ENCODE peak calls at places on chromosomes 16 and 17, in ten cellular contexts. One of them, this sample, is unnamed.

GRCh38 chr17:83191388-83192160 is 112.2 kb downstream of the METRNL start:
- DNase-seq in heart left ventricle: no peak
- DNase-seq in lower lobe of right lung: peak
- DNase-seq in CD4-positive, alpha-beta T cell: no peak
- DNase-seq in neural progenitor cell: no peak
- DNase-seq in GM20000: no peak
- DNase-seq in brain microvascular endothelial cell: no peak
- DNase-seq in pancreas: no peak
- DNase-seq in cardiac fibroblast: no peak
- DNase-seq in foreskin fibroblast: no peak
- DNase-seq in this sample: no peak

GRCh38 chr16:89564476-89565255 is 4.2 kb downstream of the RPL13 start:
- DNase-seq in heart left ventricle: no peak
- DNase-seq in lower lobe of right lung: no peak
- DNase-seq in CD4-positive, alpha-beta T cell: no peak
- DNase-seq in neural progenitor cell: peak
- DNase-seq in GM20000: no peak
- DNase-seq in brain microvascular endothelial cell: no peak
- DNase-seq in pancreas: no peak
- DNase-seq in cardiac fibroblast: no peak
- DNase-seq in foreskin fibroblast: peak
- DNase-seq in this sample: peak

GRCh38 chr17:72778161-72779151 is 314.0 kb downstream of the SLC39A11 start:
- DNase-seq in heart left ventricle: no peak
- DNase-seq in lower lobe of right lung: no peak
- DNase-seq in CD4-positive, alpha-beta T cell: no peak
- DNase-seq in neural progenitor cell: no peak
- DNase-seq in GM20000: no peak
- DNase-seq in brain microvascular endothelial cell: no peak
- DNase-seq in pancreas: no peak
- DNase-seq in cardiac fibroblast: no peak
- DNase-seq in foreskin fibroblast: no peak
- DNase-seq in this sample: no peak

GRCh38 chr17:57810740-57811632 is 38.9 kb downstream of the MRPS23 start:
- DNase-seq in heart left ventricle: peak
- DNase-seq in lower lobe of right lung: no peak
- DNase-seq in CD4-positive, alpha-beta T cell: no peak
- DNase-seq in neural progenitor cell: no peak
- DNase-seq in GM20000: no peak
- DNase-seq in brain microvascular endothelial cell: peak
- DNase-seq in pancreas: peak
- DNase-seq in cardiac fibroblast: peak
- DNase-seq in foreskin fibroblast: peak
- DNase-seq in this sample: peak

GRCh38 chr17:36935681-36936454 is 1.4 kb upstream of the LHX1 start:
- DNase-seq in heart left ventricle: no peak
- DNase-seq in lower lobe of right lung: no peak
- DNase-seq in CD4-positive, alpha-beta T cell: no peak
- DNase-seq in neural progenitor cell: peak
- DNase-seq in GM20000: peak
- DNase-seq in brain microvascular endothelial cell: no peak
- DNase-seq in pancreas: no peak
- DNase-seq in cardiac fibroblast: no peak
- DNase-seq in foreskin fibroblast: no peak
- DNase-seq in this sample: no peak

GRCh38 chr17:55398689-55399088 is 22.9 kb downstream of the MMD start:
- DNase-seq in heart left ventricle: no peak
- DNase-seq in lower lobe of right lung: no peak
- DNase-seq in CD4-positive, alpha-beta T cell: no peak
- DNase-seq in neural progenitor cell: no peak
- DNase-seq in GM20000: no peak
- DNase-seq in brain microvascular endothelial cell: no peak
- DNase-seq in pancreas: no peak
- DNase-seq in cardiac fibroblast: peak
- DNase-seq in foreskin fibroblast: no peak
- DNase-seq in this sample: no peak

GRCh38 chr17:50053654-50053960 is 2.3 kb upstream of the ITGA3 start:
- DNase-seq in heart left ventricle: no peak
- DNase-seq in lower lobe of right lung: no peak
- DNase-seq in CD4-positive, alpha-beta T cell: no peak
- DNase-seq in neural progenitor cell: no peak
- DNase-seq in GM20000: no peak
- DNase-seq in brain microvascular endothelial cell: no peak
- DNase-seq in pancreas: no peak
- DNase-seq in cardiac fibroblast: no peak
- DNase-seq in foreskin fibroblast: no peak
- DNase-seq in this sample: no peak

GRCh38 chr17:80959330-80960036 is 32.2 kb upstream of the CHMP6 start:
- DNase-seq in heart left ventricle: peak
- DNase-seq in lower lobe of right lung: peak
- DNase-seq in CD4-positive, alpha-beta T cell: no peak
- DNase-seq in neural progenitor cell: no peak
- DNase-seq in GM20000: no peak
- DNase-seq in brain microvascular endothelial cell: no peak
- DNase-seq in pancreas: no peak
- DNase-seq in cardiac fibroblast: peak
- DNase-seq in foreskin fibroblast: peak
- DNase-seq in this sample: no peak

DNA sequence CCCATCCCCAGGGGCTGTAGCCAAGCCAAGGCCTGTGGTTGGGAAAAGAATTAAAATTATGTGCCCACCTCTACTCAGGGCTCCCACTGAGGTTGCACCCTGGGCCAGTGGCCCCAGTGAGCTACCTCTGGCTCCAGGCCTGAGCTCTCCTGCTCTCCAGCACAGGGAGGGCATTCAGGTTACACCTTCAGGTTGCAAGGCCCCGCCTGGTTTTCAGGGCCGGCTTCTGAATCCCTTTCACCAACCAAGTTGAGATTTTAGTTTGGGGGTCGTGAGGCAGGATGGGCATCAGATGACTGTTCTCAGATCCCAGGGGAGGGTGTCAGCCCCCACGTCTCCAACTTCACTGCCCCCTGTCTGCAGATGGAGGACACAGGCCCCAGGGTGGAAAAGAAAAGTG is 8.0 kb upstream of the KATNB1 start:
- DNase-seq in heart left ventricle: no peak
- DNase-seq in lower lobe of right lung: no peak
- DNase-seq in CD4-positive, alpha-beta T cell: no peak
- DNase-seq in neural progenitor cell: no peak
- DNase-seq in GM20000: no peak
- DNase-seq in brain microvascular endothelial cell: no peak
- DNase-seq in pancreas: no peak
- DNase-seq in cardiac fibroblast: no peak
- DNase-seq in foreskin fibroblast: no peak
- DNase-seq in this sample: no peak
- TF ChIP-seq CTCF in heart left ventricle: no peak
- TF ChIP-seq CTCF in lower lobe of right lung: no peak
- TF ChIP-seq CTCF in CD4-positive, alpha-beta T cell: no peak
- TF ChIP-seq CTCF in neural progenitor cell: peak
- TF ChIP-seq CTCF in GM20000: no peak
- TF ChIP-seq CTCF in brain microvascular endothelial cell: peak
- TF ChIP-seq CTCF in pancreas: no peak
- TF ChIP-seq CTCF in cardiac fibroblast: peak
- TF ChIP-seq CTCF in foreskin fibroblast: no peak
- TF ChIP-seq CTCF in this sample: no peak

GRCh38 chr16:86509759-86510464 is 415 bp upstream of the FOXF1 start:
- DNase-seq in heart left ventricle: peak
- DNase-seq in lower lobe of right lung: peak
- DNase-seq in CD4-positive, alpha-beta T cell: no peak
- DNase-seq in neural progenitor cell: peak
- DNase-seq in GM20000: no peak
- DNase-seq in brain microvascular endothelial cell: no peak
- DNase-seq in pancreas: no peak
- DNase-seq in cardiac fibroblast: peak
- DNase-seq in foreskin fibroblast: peak
- DNase-seq in this sample: no peak

GRCh38 chr16:86507173-86508027 is 2.9 kb upstream of the FOXF1 start:
- DNase-seq in heart left ventricle: peak
- DNase-seq in lower lobe of right lung: no peak
- DNase-seq in CD4-positive, alpha-beta T cell: no peak
- DNase-seq in neural progenitor cell: no peak
- DNase-seq in GM20000: no peak
- DNase-seq in brain microvascular endothelial cell: no peak
- DNase-seq in pancreas: no peak
- DNase-seq in cardiac fibroblast: no peak
- DNase-seq in foreskin fibroblast: no peak
- DNase-seq in this sample: no peak

GRCh38 chr16:86508028-86508946 is 2.0 kb upstream of the FOXF1 start:
- DNase-seq in heart left ventricle: peak
- DNase-seq in lower lobe of right lung: no peak
- DNase-seq in CD4-positive, alpha-beta T cell: no peak
- DNase-seq in neural progenitor cell: peak
- DNase-seq in GM20000: no peak
- DNase-seq in brain microvascular endothelial cell: no peak
- DNase-seq in pancreas: no peak
- DNase-seq in cardiac fibroblast: peak
- DNase-seq in foreskin fibroblast: no peak
- DNase-seq in this sample: no peak

GRCh38 chr16:86510465-86511261 is at the start of gene FOXF1:
- DNase-seq in heart left ventricle: peak
- DNase-seq in lower lobe of right lung: no peak
- DNase-seq in CD4-positive, alpha-beta T cell: no peak
- DNase-seq in neural progenitor cell: peak
- DNase-seq in GM20000: no peak
- DNase-seq in brain microvascular endothelial cell: no peak
- DNase-seq in pancreas: no peak
- DNase-seq in cardiac fibroblast: peak
- DNase-seq in foreskin fibroblast: peak
- DNase-seq in this sample: no peak

DNA sequence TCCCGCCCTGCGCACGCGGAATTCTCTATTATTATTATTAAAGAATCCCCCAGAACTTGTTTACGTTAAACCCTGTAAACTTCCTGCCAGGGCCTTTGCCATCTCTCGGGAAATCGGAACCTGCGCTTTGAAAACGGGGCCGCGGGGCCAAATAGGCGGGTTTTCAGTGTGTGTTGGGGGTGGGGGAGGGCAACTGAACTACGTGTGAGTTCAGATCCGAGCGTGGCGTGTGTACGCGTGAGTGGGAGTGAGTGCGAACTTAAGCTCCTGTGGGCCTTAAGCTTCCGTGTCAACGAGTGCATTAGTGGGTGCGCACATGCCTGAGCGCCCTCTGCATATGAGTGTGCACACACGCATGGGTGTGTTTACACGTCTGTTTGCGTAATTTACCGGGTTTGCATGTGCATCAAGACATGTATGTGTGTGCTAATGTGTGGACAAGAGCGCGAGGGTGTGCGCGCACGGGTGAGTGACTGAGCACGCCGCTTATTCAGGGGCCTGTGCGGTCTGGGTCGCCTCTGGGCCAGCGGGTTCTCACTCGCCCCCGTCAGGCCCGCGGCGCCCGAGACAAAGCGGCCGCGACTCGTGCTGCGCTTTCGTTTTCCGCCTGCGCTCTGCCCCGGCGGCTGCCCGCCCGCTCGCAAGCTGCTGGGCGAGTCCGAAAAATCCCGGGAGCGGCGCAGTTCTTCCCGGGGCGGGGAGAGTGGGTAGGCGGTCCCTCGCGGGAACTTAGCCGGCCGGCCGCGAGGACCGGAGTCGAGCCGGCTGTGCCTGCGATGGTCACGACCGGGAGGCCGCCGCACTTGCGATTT is 1.2 kb upstream of the FOXF1 start:
- DNase-seq in heart left ventricle: peak
- DNase-seq in lower lobe of right lung: no peak
- DNase-seq in CD4-positive, alpha-beta T cell: no peak
- DNase-seq in neural progenitor cell: peak
- DNase-seq in GM20000: peak
- DNase-seq in brain microvascular endothelial cell: peak
- DNase-seq in pancreas: no peak
- DNase-seq in cardiac fibroblast: peak
- DNase-seq in foreskin fibroblast: peak
- DNase-seq in this sample: peak
- TF ChIP-seq CTCF in heart left ventricle: no peak
- TF ChIP-seq CTCF in lower lobe of right lung: no peak
- TF ChIP-seq CTCF in CD4-positive, alpha-beta T cell: no peak
- TF ChIP-seq CTCF in neural progenitor cell: no peak
- TF ChIP-seq CTCF in GM20000: no peak
- TF ChIP-seq CTCF in brain microvascular endothelial cell: no peak
- TF ChIP-seq CTCF in pancreas: no peak
- TF ChIP-seq CTCF in cardiac fibroblast: no peak
- TF ChIP-seq CTCF in foreskin fibroblast: no peak
- TF ChIP-seq CTCF in this sample: no peak

GRCh38 chr16:50612849-50613198 is 64.6 kb downstream of the NKD1 start:
- DNase-seq in heart left ventricle: no peak
- DNase-seq in lower lobe of right lung: no peak
- DNase-seq in CD4-positive, alpha-beta T cell: no peak
- DNase-seq in neural progenitor cell: no peak
- DNase-seq in GM20000: no peak
- DNase-seq in brain microvascular endothelial cell: no peak
- DNase-seq in pancreas: no peak
- DNase-seq in cardiac fibroblast: no peak
- DNase-seq in foreskin fibroblast: no peak
- DNase-seq in this sample: no peak

GRCh38 chr16:50611995-50612848 is 64.0 kb downstream of the NKD1 start:
- DNase-seq in heart left ventricle: no peak
- DNase-seq in lower lobe of right lung: no peak
- DNase-seq in CD4-positive, alpha-beta T cell: no peak
- DNase-seq in neural progenitor cell: no peak
- DNase-seq in GM20000: no peak
- DNase-seq in brain microvascular endothelial cell: no peak
- DNase-seq in pancreas: no peak
- DNase-seq in cardiac fibroblast: no peak
- DNase-seq in foreskin fibroblast: no peak
- DNase-seq in this sample: no peak

GRCh38 chr16:50613281-50613991 is 65.2 kb downstream of the NKD1 start:
- DNase-seq in heart left ventricle: no peak
- DNase-seq in lower lobe of right lung: no peak
- DNase-seq in CD4-positive, alpha-beta T cell: no peak
- DNase-seq in neural progenitor cell: no peak
- DNase-seq in GM20000: no peak
- DNase-seq in brain microvascular endothelial cell: no peak
- DNase-seq in pancreas: no peak
- DNase-seq in cardiac fibroblast: no peak
- DNase-seq in foreskin fibroblast: no peak
- DNase-seq in this sample: no peak

GRCh38 chr16:50610331-50611262 is 62.4 kb downstream of the NKD1 start:
- DNase-seq in heart left ventricle: no peak
- DNase-seq in lower lobe of right lung: no peak
- DNase-seq in CD4-positive, alpha-beta T cell: no peak
- DNase-seq in neural progenitor cell: peak
- DNase-seq in GM20000: no peak
- DNase-seq in brain microvascular endothelial cell: no peak
- DNase-seq in pancreas: no peak
- DNase-seq in cardiac fibroblast: no peak
- DNase-seq in foreskin fibroblast: no peak
- DNase-seq in this sample: no peak

GRCh38 chr16:50611332-50611934 is 63.2 kb downstream of the NKD1 start:
- DNase-seq in heart left ventricle: no peak
- DNase-seq in lower lobe of right lung: no peak
- DNase-seq in CD4-positive, alpha-beta T cell: no peak
- DNase-seq in neural progenitor cell: no peak
- DNase-seq in GM20000: no peak
- DNase-seq in brain microvascular endothelial cell: peak
- DNase-seq in pancreas: no peak
- DNase-seq in cardiac fibroblast: peak
- DNase-seq in foreskin fibroblast: peak
- DNase-seq in this sample: peak
- TF ChIP-seq CTCF in heart left ventricle: no peak
- TF ChIP-seq CTCF in lower lobe of right lung: no peak
- TF ChIP-seq CTCF in CD4-positive, alpha-beta T cell: no peak
- TF ChIP-seq CTCF in neural progenitor cell: no peak
- TF ChIP-seq CTCF in GM20000: no peak
- TF ChIP-seq CTCF in brain microvascular endothelial cell: peak
- TF ChIP-seq CTCF in pancreas: no peak
- TF ChIP-seq CTCF in cardiac fibroblast: no peak
- TF ChIP-seq CTCF in foreskin fibroblast: no peak
- TF ChIP-seq CTCF in this sample: no peak

DNA sequence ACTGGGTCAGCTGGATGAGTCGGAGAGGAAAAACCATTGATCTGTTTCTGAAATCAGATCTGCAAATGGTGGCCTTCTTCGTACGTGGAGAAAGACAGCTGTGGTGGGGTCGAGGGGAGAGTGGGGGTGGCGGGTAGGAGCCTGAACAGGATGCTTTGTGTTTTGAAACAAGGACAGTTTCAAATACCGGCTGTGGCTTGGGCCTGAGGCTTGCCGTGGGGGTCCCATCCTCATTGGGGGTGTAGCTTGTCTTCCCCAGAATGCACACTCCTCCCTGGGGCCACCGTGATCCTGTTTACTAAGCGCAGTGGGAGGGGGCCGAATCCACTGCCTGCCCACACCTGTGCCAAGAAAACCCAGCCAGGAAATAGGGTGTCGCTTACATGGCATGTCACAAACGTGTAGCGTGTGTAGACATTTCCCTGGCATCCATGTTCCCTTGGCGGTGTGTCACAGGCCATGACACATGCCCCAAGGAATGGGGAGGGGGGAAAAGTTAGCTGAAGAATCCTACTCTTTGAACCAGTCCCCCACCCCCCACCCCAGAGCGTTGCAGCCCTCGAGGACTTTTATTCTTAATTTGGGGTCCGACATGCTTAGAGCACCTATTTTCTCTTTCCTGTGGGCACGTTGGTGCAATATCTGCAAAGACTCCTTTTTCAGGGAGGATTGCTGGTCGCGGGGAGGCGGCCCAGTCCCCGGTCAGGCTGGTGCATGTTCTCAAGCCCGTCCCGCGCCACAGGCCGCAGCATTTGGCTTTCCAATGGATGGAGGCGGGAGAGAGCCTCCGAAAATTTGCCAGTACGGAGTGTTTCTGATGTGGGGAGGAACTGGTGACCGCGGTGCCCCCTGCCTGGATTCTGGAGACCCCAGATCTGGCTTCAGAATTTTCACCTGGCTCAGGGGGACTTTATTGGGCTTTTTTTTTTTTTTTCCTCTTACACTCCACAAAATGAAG is 2.0 kb downstream of the CMIP start:
- DNase-seq in heart left ventricle: peak
- DNase-seq in lower lobe of right lung: no peak
- DNase-seq in CD4-positive, alpha-beta T cell: no peak
- DNase-seq in neural progenitor cell: no peak
- DNase-seq in GM20000: peak
- DNase-seq in brain microvascular endothelial cell: no peak
- DNase-seq in pancreas: peak
- DNase-seq in cardiac fibroblast: peak
- DNase-seq in foreskin fibroblast: peak
- DNase-seq in this sample: peak
- TF ChIP-seq CTCF in heart left ventricle: no peak
- TF ChIP-seq CTCF in lower lobe of right lung: no peak
- TF ChIP-seq CTCF in CD4-positive, alpha-beta T cell: no peak
- TF ChIP-seq CTCF in neural progenitor cell: no peak
- TF ChIP-seq CTCF in GM20000: no peak
- TF ChIP-seq CTCF in brain microvascular endothelial cell: no peak
- TF ChIP-seq CTCF in pancreas: no peak
- TF ChIP-seq CTCF in cardiac fibroblast: no peak
- TF ChIP-seq CTCF in foreskin fibroblast: no peak
- TF ChIP-seq CTCF in this sample: no peak

This sample was measured in bronchial epithelial cell.